ENCODE peak calls at places on chromosomes 7 and 10, in six cellular contexts. E, L, O, Q, Z and K are unnamed samples.

GRCh38 chr7:128962837-128963236 is 25.1 kb downstream of the IRF5 start:
- DNase-seq in Z (no peak), L (no peak), O (no peak), E (no peak), Q (no peak), K (no peak)

GRCh38 chr10:110504111-110504735 is 6.5 kb downstream of the DUSP5 start:
- DNase-seq in E (peak), Z (peak), L (peak), Q (peak), O (no peak), K (peak)

GRCh38 chr7:93185303-93186027 is 37.3 kb upstream of the SAMD9L start:
- DNase-seq in E (no peak), Q (peak), O (no peak), Z (no peak), L (no peak), K (no peak)

GRCh38 chr7:138625849-138626230 is 75.3 kb downstream of the SVOPL start:
- DNase-seq in L (no peak), Q (no peak), Z (no peak), E (no peak), O (no peak), K (peak)

GRCh38 chr7:140719711-140720110 is 23.2 kb downstream of the NDUFB2 start:
- DNase-seq in Z (no peak), E (no peak), L (peak), Q (peak), O (no peak), K (peak)

GRCh38 chr7:148915211-148915610 is 31.1 kb upstream of the EZH2 start:
- DNase-seq in E (no peak), Q (no peak), Z (no peak), O (no peak), L (no peak), K (no peak)

GRCh38 chr7:140475747-140476333 is 3.5 kb downstream of the MKRN1 start:
- DNase-seq in Z (peak), Q (peak), L (no peak), O (peak), E (peak), K (peak)

GRCh38 chr10:69392481-69393000 is 24.2 kb downstream of the TACR2 start:
- DNase-seq in L (peak), Z (peak), Q (peak), E (peak), O (peak), K (peak)

GRCh38 chr7:105916603-105917002 is 40.2 kb upstream of the ATXN7L1 start:
- DNase-seq in E (no peak), L (no peak), O (no peak), Z (no peak), Q (no peak), K (no peak)

GRCh38 chr7:14836571-14837189 is 65.9 kb downstream of the DGKB start:
- DNase-seq in L (no peak), Q (peak), E (no peak), O (no peak), Z (no peak), K (no peak)

GRCh38 chr7:149216402-149216801 is 21.1 kb downstream of the ZNF282 start:
- DNase-seq in Q (no peak), O (no peak), Z (no peak), L (no peak), E (no peak), K (no peak)

GRCh38 chr7:577971-578370 is 58.3 kb upstream of the PDGFA start:
- DNase-seq in O (no peak), L (no peak), Q (no peak), Z (peak), E (no peak), K (no peak)

GRCh38 chr7:70116244-70116643 is 518.0 kb downstream of the AUTS2 start:
- DNase-seq in Z (no peak), L (no peak), Q (no peak), O (no peak), E (no peak), K (no peak)

GRCh38 chr7:51019891-51020855 is 237.5 kb upstream of the GRB10 start:
- DNase-seq in Q (no peak), L (no peak), O (no peak), Z (no peak), E (no peak), K (no peak)

GRCh38 chr10:104032144-104032775 is 53.4 kb downstream of the COL17A1 start:
- DNase-seq in O (no peak), L (no peak), E (no peak), Q (no peak), Z (no peak), K (no peak)

GRCh38 chr10:36476399-36476798 is 649.0 kb upstream of the ANKRD30A start:
- DNase-seq in Z (no peak), O (no peak), L (no peak), Q (no peak), E (no peak), K (no peak)

GRCh38 chr7:158061031-158061630 is 526.5 kb downstream of the PTPRN2 start:
- DNase-seq in L (no peak), E (no peak), O (no peak), Q (no peak), Z (no peak), K (no peak)

GRCh38 chr7:106947244-106947728 is 82.2 kb downstream of the PIK3CG start:
- DNase-seq in L (no peak), O (peak), Q (peak), E (peak), Z (peak), K (peak)

GRCh38 chr7:2445047-2445446 is 31.2 kb downstream of the GRIFIN start:
- DNase-seq in Q (no peak), O (no peak), Z (no peak), E (no peak), L (no peak), K (no peak)
- TF ChIP-seq MYC in Q (no peak), O (no peak), Z (no peak), E (no peak), L (no peak), K (no peak)

GRCh38 chr10:73650537-73651331 is 5.1 kb downstream of the SYNPO2L start:
- DNase-seq in E (no peak), L (peak), Q (no peak), Z (peak), O (no peak), K (peak)
- TF ChIP-seq MAX in E (no peak), L (no peak), Q (no peak), Z (no peak), O (no peak), K (no peak)

GRCh38 chr10:2734691-2735090 is 332.7 kb upstream of the PFKP start:
- DNase-seq in Q (no peak), E (no peak), Z (no peak), O (no peak), L (no peak), K (no peak)
- TF ChIP-seq MYC in Q (no peak), E (no peak), Z (no peak), O (no peak), L (no peak), K (no peak)

GRCh38 chr7:151232272-151233110 is at the start of gene CHPF2:
- DNase-seq in O (peak), Z (peak), Q (peak), L (peak), E (peak), K (peak)

GRCh38 chr7:151233804-151234203 is 1.5 kb downstream of the CHPF2 start:
- DNase-seq in O (no peak), Z (no peak), Q (no peak), L (no peak), E (no peak), K (no peak)

GRCh38 chr7:151231964-151232271 is 365 bp upstream of the CHPF2 start:
- DNase-seq in Q (no peak), L (no peak), E (no peak), O (no peak), Z (no peak), K (no peak)

GRCh38 chr7:151235091-151235787 is 3.0 kb downstream of the CHPF2 start:
- DNase-seq in E (no peak), Q (no peak), L (no peak), Z (no peak), O (no peak), K (no peak)

DNA sequence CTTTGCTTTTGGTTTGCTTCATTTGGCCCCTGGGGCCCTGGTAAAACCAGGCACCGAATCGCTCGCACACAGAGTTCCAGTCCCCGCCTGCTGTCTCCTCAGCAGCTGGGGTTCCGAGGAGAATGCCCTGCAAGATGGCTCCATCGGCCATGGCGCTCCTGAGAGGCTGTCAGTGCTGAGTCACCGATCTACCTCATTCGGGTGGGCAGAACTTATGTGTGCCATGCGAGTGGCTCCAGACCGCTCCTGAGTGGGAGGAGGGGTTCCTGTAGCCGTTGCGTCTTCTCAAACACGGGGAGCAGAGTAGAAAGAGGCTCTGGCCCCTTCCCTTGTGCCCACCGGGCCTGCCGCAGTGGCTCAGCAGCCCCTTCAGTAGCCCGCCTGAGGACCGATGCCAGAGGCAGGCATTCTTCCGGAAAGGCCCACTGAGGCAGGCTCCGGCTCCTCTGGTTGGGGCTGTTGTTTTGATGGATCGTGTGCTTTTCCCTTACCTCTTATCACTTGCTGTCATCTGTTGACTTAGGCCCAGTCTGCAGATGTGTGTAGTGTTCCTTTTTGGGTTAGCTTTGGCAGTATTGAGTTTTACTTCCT is 923 bp downstream of the CHPF2 start:
- DNase-seq in O (peak), E (peak), L (no peak), Z (peak), Q (peak), K (peak)
- TF ChIP-seq MAX in O (no peak), E (no peak), L (no peak), Z (no peak), Q (no peak), K (peak)

GRCh38 chr10:3850999-3851937 is 66.3 kb upstream of the KLF6 start:
- DNase-seq in Z (no peak), Q (peak), E (peak), O (peak), L (peak), K (peak)

GRCh38 chr10:3848005-3848767 is 63.2 kb upstream of the KLF6 start:
- DNase-seq in Q (no peak), Z (no peak), O (no peak), E (no peak), L (no peak), K (no peak)

GRCh38 chr10:3853016-3853415 is 68.0 kb upstream of the KLF6 start:
- DNase-seq in L (no peak), E (no peak), Q (no peak), O (no peak), Z (no peak), K (no peak)

GRCh38 chr10:3852147-3852904 is 67.3 kb upstream of the KLF6 start:
- DNase-seq in Z (peak), L (peak), E (peak), O (peak), Q (peak), K (peak)

GRCh38 chr10:3848768-3849643 is 64.0 kb upstream of the KLF6 start:
- DNase-seq in Z (no peak), Q (peak), O (no peak), L (no peak), E (no peak), K (no peak)
- TF ChIP-seq MYC in Z (no peak), Q (no peak), O (no peak), L (no peak), E (no peak), K (no peak)

DNA sequence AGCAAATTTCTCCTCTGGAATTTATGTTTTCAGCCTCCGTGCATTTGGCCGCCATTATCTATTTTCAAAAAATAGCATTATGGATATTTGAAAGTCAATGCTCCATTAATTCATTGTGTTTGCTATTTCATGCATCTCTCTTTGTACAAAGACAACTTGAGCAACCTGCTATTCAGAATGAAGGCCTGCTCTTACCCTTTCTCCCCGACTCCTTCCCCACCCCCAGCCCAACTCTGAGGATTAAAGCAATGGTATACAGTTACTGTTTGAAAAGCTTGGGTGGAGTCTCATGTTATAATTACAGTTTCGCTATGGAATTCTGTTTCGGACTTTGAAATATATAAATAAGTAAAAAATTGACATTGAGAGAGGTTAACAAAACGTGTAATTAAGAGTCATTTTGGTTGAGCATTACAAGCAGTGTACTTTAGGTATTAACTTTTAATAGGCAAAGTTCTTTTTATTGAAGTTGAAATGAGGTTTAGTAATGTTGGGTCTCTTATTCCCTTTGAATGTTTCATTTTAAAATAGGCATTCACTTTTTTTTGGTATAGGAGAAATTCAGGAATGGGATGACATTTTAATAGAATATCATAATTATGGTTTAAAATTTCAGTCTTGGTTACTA is 93.0 kb downstream of the ARID5B start:
- DNase-seq in O (no peak), Q (no peak), L (no peak), Z (no peak), E (no peak), K (no peak)
- TF ChIP-seq MAX in O (no peak), Q (no peak), L (no peak), Z (no peak), E (no peak), K (no peak)

DNA sequence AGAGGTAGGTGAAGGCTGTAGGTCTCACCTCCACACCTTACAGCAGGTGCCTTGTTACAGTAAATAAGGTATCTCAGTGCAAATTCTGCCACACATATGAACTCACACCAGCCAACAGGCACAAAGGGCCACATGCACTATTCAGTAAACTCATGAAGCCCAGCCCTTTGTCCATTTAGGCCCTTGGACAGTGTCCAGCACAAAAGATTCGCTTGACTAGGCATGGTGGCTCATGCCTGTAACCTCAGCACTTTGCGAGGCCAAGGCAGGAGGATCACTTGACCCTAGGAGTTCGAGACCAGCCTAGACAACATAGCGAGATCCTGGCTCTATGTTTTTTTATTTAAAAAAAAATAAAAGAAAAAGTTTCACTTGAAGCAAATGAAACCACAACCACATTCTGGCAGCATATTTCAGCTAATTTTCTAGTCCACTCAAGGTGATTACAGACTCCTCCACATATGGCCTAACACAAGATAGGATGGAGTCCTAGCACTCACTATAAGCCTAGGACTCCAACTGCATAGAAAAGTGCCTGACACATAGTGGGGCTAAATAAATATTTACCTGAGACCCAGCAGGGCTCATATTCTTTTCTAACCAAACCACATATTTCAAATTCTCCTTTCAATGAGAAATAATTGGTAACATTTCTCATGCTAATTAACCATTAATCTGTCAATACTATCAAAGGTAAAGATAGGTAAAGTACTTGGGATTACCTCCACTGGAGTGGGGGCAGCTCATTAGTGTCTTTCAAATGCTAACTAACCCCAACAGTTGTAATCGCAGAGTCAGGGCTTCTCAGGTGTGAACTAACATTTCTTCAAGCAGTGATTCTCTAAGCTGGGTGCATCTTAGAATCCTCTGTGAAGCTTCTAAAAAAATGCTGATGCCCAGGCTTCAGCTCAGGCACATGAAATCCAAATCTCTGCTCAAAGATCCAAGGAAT is 4.5 kb upstream of the ANKRD1 start:
- DNase-seq in Z (no peak), E (no peak), O (no peak), L (no peak), Q (no peak), K (no peak)
- TF ChIP-seq MYC in Z (no peak), E (no peak), O (no peak), L (no peak), Q (no peak), K (no peak)

GRCh38 chr7:79787623-79788022 is 334.2 kb upstream of the MAGI2 start:
- DNase-seq in Q (no peak), L (no peak), E (no peak), O (no peak), Z (no peak), K (no peak)
- TF ChIP-seq MAX in Q (no peak), L (no peak), E (no peak), O (no peak), Z (no peak), K (no peak)

GRCh38 chr10:88401671-88402347 is 181.3 kb downstream of the RNLS start:
- DNase-seq in E (no peak), L (no peak), Z (no peak), O (no peak), Q (peak), K (peak)
- TF ChIP-seq MYC in E (no peak), L (no peak), Z (no peak), O (no peak), Q (no peak), K (no peak)

GRCh38 chr7:100793806-100794660 is 33.3 kb downstream of the EPHB4 start:
- DNase-seq in O (no peak), Q (peak), E (no peak), L (no peak), Z (no peak), K (no peak)
- TF ChIP-seq MAX in O (no peak), Q (no peak), E (no peak), L (no peak), Z (no peak), K (no peak)